ENCODE peak calls at places on chromosomes 12 and 14, in ten cellular contexts. One of them, this sample, is unnamed. For H3K4me1, the result is how much of the 10 kb centered on the place peaks cover.

GRCh38 chr12:131803995-131804521 is 24.1 kb upstream of the MMP17 start:
- DNase-seq in NT2/D1: no peak
- DNase-seq in stomach: no peak
- DNase-seq in CD8-positive, alpha-beta T cell: no peak
- DNase-seq in naive thymus-derived CD4-positive, alpha-beta T cell: no peak
- DNase-seq in CD4-positive, alpha-beta memory T cell: no peak
- DNase-seq in right cardiac atrium: no peak
- DNase-seq in heart right ventricle: no peak
- DNase-seq in A549: no peak
- DNase-seq in adipocyte: peak
- DNase-seq in this sample: no peak

GRCh38 chr12:32494676-32495075 is 95.3 kb downstream of the FGD4 start:
- DNase-seq in CD8-positive, alpha-beta T cell: no peak
- DNase-seq in naive thymus-derived CD4-positive, alpha-beta T cell: no peak
- DNase-seq in NT2/D1: no peak
- DNase-seq in CD4-positive, alpha-beta memory T cell: no peak
- DNase-seq in heart right ventricle: no peak
- DNase-seq in A549: no peak
- DNase-seq in adipocyte: no peak
- DNase-seq in right cardiac atrium: no peak
- DNase-seq in stomach: no peak
- DNase-seq in this sample: no peak

GRCh38 chr12:27297576-27297975 is 35.1 kb upstream of the BMAL2 start:
- DNase-seq in A549: no peak
- DNase-seq in stomach: no peak
- DNase-seq in adipocyte: no peak
- DNase-seq in CD8-positive, alpha-beta T cell: no peak
- DNase-seq in CD4-positive, alpha-beta memory T cell: no peak
- DNase-seq in heart right ventricle: no peak
- DNase-seq in naive thymus-derived CD4-positive, alpha-beta T cell: no peak
- DNase-seq in right cardiac atrium: no peak
- DNase-seq in NT2/D1: no peak
- DNase-seq in this sample: no peak

GRCh38 chr14:89748004-89748403 is 206.5 kb downstream of the EFCAB11 start:
- DNase-seq in CD8-positive, alpha-beta T cell: no peak
- DNase-seq in CD4-positive, alpha-beta memory T cell: no peak
- DNase-seq in adipocyte: peak
- DNase-seq in right cardiac atrium: no peak
- DNase-seq in NT2/D1: no peak
- DNase-seq in A549: no peak
- DNase-seq in heart right ventricle: no peak
- DNase-seq in naive thymus-derived CD4-positive, alpha-beta T cell: no peak
- DNase-seq in stomach: no peak
- DNase-seq in this sample: no peak

GRCh38 chr14:29166507-29166906 is 399.9 kb downstream of the FOXG1 start:
- DNase-seq in heart right ventricle: no peak
- DNase-seq in CD4-positive, alpha-beta memory T cell: no peak
- DNase-seq in CD8-positive, alpha-beta T cell: no peak
- DNase-seq in stomach: no peak
- DNase-seq in right cardiac atrium: no peak
- DNase-seq in adipocyte: no peak
- DNase-seq in NT2/D1: no peak
- DNase-seq in A549: no peak
- DNase-seq in naive thymus-derived CD4-positive, alpha-beta T cell: no peak
- DNase-seq in this sample: no peak

GRCh38 chr12:52946797-52947547 is 1.9 kb upstream of the KRT18 start:
- DNase-seq in A549: peak
- DNase-seq in stomach: peak
- DNase-seq in heart right ventricle: no peak
- DNase-seq in CD4-positive, alpha-beta memory T cell: no peak
- DNase-seq in adipocyte: no peak
- DNase-seq in right cardiac atrium: no peak
- DNase-seq in NT2/D1: no peak
- DNase-seq in naive thymus-derived CD4-positive, alpha-beta T cell: no peak
- DNase-seq in CD8-positive, alpha-beta T cell: no peak
- DNase-seq in this sample: no peak

GRCh38 chr12:110641512-110641911 is 27.6 kb downstream of the TCTN1 start:
- DNase-seq in A549: no peak
- DNase-seq in stomach: no peak
- DNase-seq in adipocyte: peak
- DNase-seq in right cardiac atrium: peak
- DNase-seq in NT2/D1: no peak
- DNase-seq in naive thymus-derived CD4-positive, alpha-beta T cell: no peak
- DNase-seq in heart right ventricle: no peak
- DNase-seq in CD8-positive, alpha-beta T cell: no peak
- DNase-seq in CD4-positive, alpha-beta memory T cell: no peak
- DNase-seq in this sample: no peak

GRCh38 chr14:64234877-64235651 is 59.1 kb downstream of the ESR2 start:
- DNase-seq in NT2/D1: no peak
- DNase-seq in A549: no peak
- DNase-seq in right cardiac atrium: no peak
- DNase-seq in stomach: no peak
- DNase-seq in CD4-positive, alpha-beta memory T cell: no peak
- DNase-seq in heart right ventricle: no peak
- DNase-seq in CD8-positive, alpha-beta T cell: no peak
- DNase-seq in adipocyte: no peak
- DNase-seq in naive thymus-derived CD4-positive, alpha-beta T cell: no peak
- DNase-seq in this sample: no peak

GRCh38 chr14:88599761-88600439 is 37.1 kb downstream of the ZC3H14 start:
- DNase-seq in heart right ventricle: no peak
- DNase-seq in NT2/D1: no peak
- DNase-seq in CD8-positive, alpha-beta T cell: no peak
- DNase-seq in stomach: no peak
- DNase-seq in CD4-positive, alpha-beta memory T cell: no peak
- DNase-seq in naive thymus-derived CD4-positive, alpha-beta T cell: no peak
- DNase-seq in adipocyte: no peak
- DNase-seq in right cardiac atrium: no peak
- DNase-seq in A549: no peak
- DNase-seq in this sample: no peak

GRCh38 chr12:125228519-125229260 is 163.5 kb downstream of the AACS start:
- DNase-seq in CD8-positive, alpha-beta T cell: no peak
- DNase-seq in stomach: no peak
- DNase-seq in adipocyte: no peak
- DNase-seq in right cardiac atrium: no peak
- DNase-seq in NT2/D1: no peak
- DNase-seq in naive thymus-derived CD4-positive, alpha-beta T cell: no peak
- DNase-seq in CD4-positive, alpha-beta memory T cell: no peak
- DNase-seq in heart right ventricle: no peak
- DNase-seq in A549: peak
- DNase-seq in this sample: no peak

GRCh38 chr14:63438065-63438757 is 105.0 kb downstream of the PPP2R5E start:
- DNase-seq in adipocyte: peak
- DNase-seq in A549: peak
- DNase-seq in NT2/D1: peak
- DNase-seq in heart right ventricle: peak
- DNase-seq in naive thymus-derived CD4-positive, alpha-beta T cell: peak
- DNase-seq in CD8-positive, alpha-beta T cell: peak
- DNase-seq in right cardiac atrium: peak
- DNase-seq in CD4-positive, alpha-beta memory T cell: no peak
- DNase-seq in stomach: peak
- DNase-seq in this sample: no peak

GRCh38 chr14:72745546-72745945 is 148.4 kb downstream of the DPF3 start:
- DNase-seq in heart right ventricle: no peak
- DNase-seq in stomach: no peak
- DNase-seq in naive thymus-derived CD4-positive, alpha-beta T cell: no peak
- DNase-seq in adipocyte: peak
- DNase-seq in right cardiac atrium: no peak
- DNase-seq in CD8-positive, alpha-beta T cell: no peak
- DNase-seq in NT2/D1: no peak
- DNase-seq in CD4-positive, alpha-beta memory T cell: no peak
- DNase-seq in A549: no peak
- DNase-seq in this sample: no peak

GRCh38 chr12:88681271-88681670 is 101.0 kb upstream of the KITLG start:
- DNase-seq in heart right ventricle: no peak
- DNase-seq in NT2/D1: no peak
- DNase-seq in stomach: no peak
- DNase-seq in A549: no peak
- DNase-seq in naive thymus-derived CD4-positive, alpha-beta T cell: no peak
- DNase-seq in right cardiac atrium: no peak
- DNase-seq in CD8-positive, alpha-beta T cell: no peak
- DNase-seq in adipocyte: no peak
- DNase-seq in CD4-positive, alpha-beta memory T cell: no peak
- DNase-seq in this sample: no peak

GRCh38 chr12:77591959-77592358 is 238.7 kb upstream of the NAV3 start:
- DNase-seq in CD8-positive, alpha-beta T cell: no peak
- DNase-seq in naive thymus-derived CD4-positive, alpha-beta T cell: no peak
- DNase-seq in CD4-positive, alpha-beta memory T cell: peak
- DNase-seq in heart right ventricle: no peak
- DNase-seq in NT2/D1: no peak
- DNase-seq in adipocyte: no peak
- DNase-seq in stomach: no peak
- DNase-seq in A549: no peak
- DNase-seq in right cardiac atrium: peak
- DNase-seq in this sample: no peak

DNA sequence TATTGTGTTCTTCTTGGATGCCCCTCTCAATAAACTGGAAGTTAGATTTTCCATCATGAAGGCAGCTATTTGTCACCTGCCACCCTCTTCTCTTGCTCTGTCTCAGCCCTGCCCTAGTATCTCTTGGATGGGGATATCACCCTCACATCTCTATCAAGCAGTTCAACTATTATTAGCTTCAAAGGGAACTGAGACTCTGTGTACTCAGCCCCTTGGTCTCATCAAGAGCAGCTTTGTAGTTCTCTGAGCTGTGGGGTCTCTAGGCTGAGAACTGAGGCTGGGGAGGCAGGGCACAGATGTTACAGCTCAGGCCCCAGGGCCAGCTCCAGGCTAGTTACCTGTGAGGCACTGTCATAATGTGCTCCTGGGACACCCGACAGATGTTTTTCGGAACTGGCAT is 130.3 kb downstream of the DAD1 start:
- DNase-seq in adipocyte: no peak
- DNase-seq in CD4-positive, alpha-beta memory T cell: no peak
- DNase-seq in NT2/D1: no peak
- DNase-seq in heart right ventricle: no peak
- DNase-seq in naive thymus-derived CD4-positive, alpha-beta T cell: no peak
- DNase-seq in A549: no peak
- DNase-seq in right cardiac atrium: no peak
- DNase-seq in stomach: no peak
- DNase-seq in CD8-positive, alpha-beta T cell: no peak
- DNase-seq in this sample: no peak
- H3K4me1 ChIP-seq in adipocyte: under half
- H3K4me1 ChIP-seq in CD4-positive, alpha-beta memory T cell: under half
- H3K4me1 ChIP-seq in NT2/D1: under half
- H3K4me1 ChIP-seq in heart right ventricle: under half
- H3K4me1 ChIP-seq in naive thymus-derived CD4-positive, alpha-beta T cell: under half
- H3K4me1 ChIP-seq in A549: under half
- H3K4me1 ChIP-seq in right cardiac atrium: under half
- H3K4me1 ChIP-seq in stomach: under half
- H3K4me1 ChIP-seq in CD8-positive, alpha-beta T cell: under half
- H3K4me1 ChIP-seq in this sample: under half

GRCh38 chr14:68729556-68729955 is 63.3 kb downstream of the ZFP36L1 start:
- DNase-seq in CD8-positive, alpha-beta T cell: no peak
- DNase-seq in stomach: no peak
- DNase-seq in heart right ventricle: no peak
- DNase-seq in right cardiac atrium: no peak
- DNase-seq in naive thymus-derived CD4-positive, alpha-beta T cell: no peak
- DNase-seq in adipocyte: no peak
- DNase-seq in NT2/D1: no peak
- DNase-seq in A549: no peak
- DNase-seq in CD4-positive, alpha-beta memory T cell: no peak
- DNase-seq in this sample: no peak
- H3K4me1 ChIP-seq in CD8-positive, alpha-beta T cell: under half
- H3K4me1 ChIP-seq in stomach: under half
- H3K4me1 ChIP-seq in heart right ventricle: half or more
- H3K4me1 ChIP-seq in right cardiac atrium: under half
- H3K4me1 ChIP-seq in naive thymus-derived CD4-positive, alpha-beta T cell: under half
- H3K4me1 ChIP-seq in adipocyte: under half
- H3K4me1 ChIP-seq in NT2/D1: under half
- H3K4me1 ChIP-seq in A549: under half
- H3K4me1 ChIP-seq in CD4-positive, alpha-beta memory T cell: under half
- H3K4me1 ChIP-seq in this sample: under half

DNA sequence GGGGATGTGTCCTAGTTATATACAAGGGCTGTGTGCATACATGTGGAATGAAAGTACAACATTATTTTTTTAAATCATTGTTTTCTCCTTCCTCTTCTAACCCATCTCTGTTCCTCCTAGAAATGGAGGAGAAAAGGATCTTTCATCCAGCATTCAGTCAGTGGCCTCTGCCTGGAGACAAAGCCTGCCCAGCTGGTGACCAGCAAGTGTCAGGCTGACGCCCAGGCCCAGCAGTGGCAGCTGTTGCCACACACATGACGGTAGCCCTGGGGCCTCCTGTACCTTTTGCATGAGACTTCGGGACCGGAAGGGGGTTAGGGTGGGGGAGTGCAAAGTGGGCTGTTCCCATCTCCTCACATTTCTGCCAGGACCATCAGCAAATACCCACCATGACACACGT is 46.2 kb downstream of the ERH start:
- DNase-seq in right cardiac atrium: no peak
- DNase-seq in NT2/D1: no peak
- DNase-seq in CD8-positive, alpha-beta T cell: no peak
- DNase-seq in stomach: no peak
- DNase-seq in adipocyte: no peak
- DNase-seq in naive thymus-derived CD4-positive, alpha-beta T cell: no peak
- DNase-seq in CD4-positive, alpha-beta memory T cell: no peak
- DNase-seq in A549: no peak
- DNase-seq in heart right ventricle: no peak
- DNase-seq in this sample: no peak
- H3K4me1 ChIP-seq in right cardiac atrium: under half
- H3K4me1 ChIP-seq in NT2/D1: under half
- H3K4me1 ChIP-seq in CD8-positive, alpha-beta T cell: under half
- H3K4me1 ChIP-seq in stomach: under half
- H3K4me1 ChIP-seq in adipocyte: under half
- H3K4me1 ChIP-seq in naive thymus-derived CD4-positive, alpha-beta T cell: under half
- H3K4me1 ChIP-seq in CD4-positive, alpha-beta memory T cell: under half
- H3K4me1 ChIP-seq in A549: under half
- H3K4me1 ChIP-seq in heart right ventricle: under half
- H3K4me1 ChIP-seq in this sample: under half

GRCh38 chr14:95892142-95892541 is 15.5 kb downstream of the TUNAR start:
- DNase-seq in CD8-positive, alpha-beta T cell: no peak
- DNase-seq in CD4-positive, alpha-beta memory T cell: no peak
- DNase-seq in heart right ventricle: no peak
- DNase-seq in adipocyte: no peak
- DNase-seq in NT2/D1: no peak
- DNase-seq in stomach: no peak
- DNase-seq in naive thymus-derived CD4-positive, alpha-beta T cell: no peak
- DNase-seq in right cardiac atrium: no peak
- DNase-seq in A549: no peak
- DNase-seq in this sample: no peak

GRCh38 chr14:95895720-95896119 is 19.1 kb downstream of the TUNAR start:
- DNase-seq in adipocyte: peak
- DNase-seq in A549: peak
- DNase-seq in CD4-positive, alpha-beta memory T cell: no peak
- DNase-seq in heart right ventricle: no peak
- DNase-seq in right cardiac atrium: no peak
- DNase-seq in stomach: peak
- DNase-seq in CD8-positive, alpha-beta T cell: peak
- DNase-seq in naive thymus-derived CD4-positive, alpha-beta T cell: peak
- DNase-seq in NT2/D1: no peak
- DNase-seq in this sample: no peak

GRCh38 chr14:95896628-95897027 is 20.0 kb downstream of the TUNAR start:
- DNase-seq in CD8-positive, alpha-beta T cell: no peak
- DNase-seq in naive thymus-derived CD4-positive, alpha-beta T cell: no peak
- DNase-seq in adipocyte: no peak
- DNase-seq in stomach: no peak
- DNase-seq in heart right ventricle: no peak
- DNase-seq in CD4-positive, alpha-beta memory T cell: no peak
- DNase-seq in right cardiac atrium: no peak
- DNase-seq in A549: no peak
- DNase-seq in NT2/D1: no peak
- DNase-seq in this sample: no peak

GRCh38 chr14:95901014-95901413 is 24.4 kb downstream of the TUNAR start:
- DNase-seq in NT2/D1: no peak
- DNase-seq in A549: no peak
- DNase-seq in CD4-positive, alpha-beta memory T cell: no peak
- DNase-seq in heart right ventricle: no peak
- DNase-seq in stomach: no peak
- DNase-seq in CD8-positive, alpha-beta T cell: no peak
- DNase-seq in right cardiac atrium: no peak
- DNase-seq in naive thymus-derived CD4-positive, alpha-beta T cell: no peak
- DNase-seq in adipocyte: peak
- DNase-seq in this sample: no peak

GRCh38 chr14:95897280-95897679 is 20.6 kb downstream of the TUNAR start:
- DNase-seq in adipocyte: no peak
- DNase-seq in A549: no peak
- DNase-seq in right cardiac atrium: no peak
- DNase-seq in naive thymus-derived CD4-positive, alpha-beta T cell: no peak
- DNase-seq in CD4-positive, alpha-beta memory T cell: no peak
- DNase-seq in NT2/D1: no peak
- DNase-seq in CD8-positive, alpha-beta T cell: no peak
- DNase-seq in stomach: no peak
- DNase-seq in heart right ventricle: no peak
- DNase-seq in this sample: no peak
- H3K4me1 ChIP-seq in adipocyte: under half
- H3K4me1 ChIP-seq in A549: under half
- H3K4me1 ChIP-seq in right cardiac atrium: under half
- H3K4me1 ChIP-seq in naive thymus-derived CD4-positive, alpha-beta T cell: under half
- H3K4me1 ChIP-seq in CD4-positive, alpha-beta memory T cell: under half
- H3K4me1 ChIP-seq in NT2/D1: under half
- H3K4me1 ChIP-seq in CD8-positive, alpha-beta T cell: under half
- H3K4me1 ChIP-seq in stomach: under half
- H3K4me1 ChIP-seq in heart right ventricle: under half
- H3K4me1 ChIP-seq in this sample: under half

This sample was measured in CD8-positive, alpha-beta memory T cell.